ENCODE peak calls at places on chromosomes 13 and 19, in ten cellular contexts. M, J, H, U, E, O, K, V, N and P are unnamed samples.

GRCh38 chr19:23949611-23950010 is 34.9 kb downstream of the ZNF726 start:
- DNase-seq in M (no peak), J (no peak), H (no peak), U (no peak), E (no peak), O (no peak), K (no peak), V (no peak), N (no peak), P (no peak)

GRCh38 chr19:3618144-3618810 is 8.3 kb downstream of the CACTIN start:
- DNase-seq in M (peak; percentile 77), J (peak; percentile 38), H (peak; percentile 79), U (peak; percentile 29), E (peak; percentile 78), O (peak; percentile 61), K (peak; percentile 80), V (peak; percentile 66), N (peak; percentile 55), P (no peak)

GRCh38 chr13:108549989-108550388 is 79.4 kb upstream of the MYO16 start:
- DNase-seq in M (no peak), J (no peak), H (no peak), U (no peak), E (no peak), O (no peak), K (no peak), V (no peak), N (no peak), P (no peak)

GRCh38 chr13:23212621-23213020 is 31.8 kb downstream of the SGCG start:
- DNase-seq in M (no peak), J (no peak), H (no peak), U (no peak), E (no peak), O (no peak), K (no peak), V (no peak), N (no peak), P (no peak)

GRCh38 chr19:42497492-42498226 is 30.6 kb downstream of the CEACAM1 start:
- DNase-seq in M (peak; percentile 74), J (no peak), H (no peak), U (no peak), E (peak; percentile 67), O (no peak), K (no peak), V (no peak), N (peak; percentile 58), P (no peak)

GRCh38 chr19:15260939-15261338 is 28.7 kb upstream of the EPHX3 start:
- DNase-seq in M (no peak), J (no peak), H (no peak), U (no peak), E (no peak), O (no peak), K (no peak), V (no peak), N (no peak), P (no peak)

GRCh38 chr19:17515408-17516149 is 4.1 kb downstream of the PGLS start:
- DNase-seq in M (no peak), J (no peak), H (no peak), U (no peak), E (no peak), O (no peak), K (no peak), V (no peak), N (no peak), P (no peak)

GRCh38 chr13:42361701-42362100 is 89.7 kb downstream of the AKAP11 start:
- DNase-seq in M (no peak), J (peak; percentile 7), H (no peak), U (no peak), E (no peak), O (no peak), K (no peak), V (no peak), N (no peak), P (no peak)

GRCh38 chr19:47012620-47013019 is 7.0 kb upstream of the NPAS1 start:
- DNase-seq in M (no peak), J (no peak), H (no peak), U (no peak), E (no peak), O (no peak), K (no peak), V (no peak), N (no peak), P (no peak)

GRCh38 chr13:45516757-45517156 is 52.0 kb downstream of the COG3 start:
- DNase-seq in M (no peak), J (no peak), H (no peak), U (no peak), E (no peak), O (no peak), K (no peak), V (no peak), N (no peak), P (no peak)

GRCh38 chr19:38173324-38174041 is 50.5 kb downstream of the DPF1 start:
- DNase-seq in M (peak; percentile 84), J (peak; percentile 17), H (no peak), U (peak; percentile 36), E (no peak), O (no peak), K (no peak), V (no peak), N (peak; percentile 70), P (peak; percentile 72)

GRCh38 chr19:35789195-35789977 is 14.0 kb downstream of the ARHGAP33 start:
- DNase-seq in M (no peak), J (no peak), H (no peak), U (no peak), E (no peak), O (no peak), K (no peak), V (no peak), N (no peak), P (no peak)

GRCh38 chr13:100100115-100100879 is 11.4 kb downstream of the PCCA start:
- DNase-seq in M (no peak), J (peak; percentile 96), H (peak; percentile 9), U (peak; percentile 87), E (no peak), O (no peak), K (peak; percentile 80), V (peak; percentile 63), N (peak; percentile 59), P (no peak)

GRCh38 chr13:50222569-50223332 is 207.5 kb downstream of the KCNRG start:
- DNase-seq in M (peak; percentile 71), J (no peak), H (no peak), U (peak; percentile 68), E (peak; percentile 92), O (peak; percentile 62), K (no peak), V (peak; percentile 51), N (peak; percentile 52), P (no peak)

GRCh38 chr13:25738342-25738771 is 313.5 kb downstream of the SHISA2 start:
- DNase-seq in M (no peak), J (peak; percentile 11), H (no peak), U (no peak), E (no peak), O (no peak), K (no peak), V (no peak), N (peak; percentile 27), P (no peak)

GRCh38 chr13:25761041-25761440 is 290.8 kb downstream of the SHISA2 start:
- DNase-seq in M (no peak), J (no peak), H (no peak), U (no peak), E (no peak), O (no peak), K (no peak), V (no peak), N (no peak), P (no peak)

DNA sequence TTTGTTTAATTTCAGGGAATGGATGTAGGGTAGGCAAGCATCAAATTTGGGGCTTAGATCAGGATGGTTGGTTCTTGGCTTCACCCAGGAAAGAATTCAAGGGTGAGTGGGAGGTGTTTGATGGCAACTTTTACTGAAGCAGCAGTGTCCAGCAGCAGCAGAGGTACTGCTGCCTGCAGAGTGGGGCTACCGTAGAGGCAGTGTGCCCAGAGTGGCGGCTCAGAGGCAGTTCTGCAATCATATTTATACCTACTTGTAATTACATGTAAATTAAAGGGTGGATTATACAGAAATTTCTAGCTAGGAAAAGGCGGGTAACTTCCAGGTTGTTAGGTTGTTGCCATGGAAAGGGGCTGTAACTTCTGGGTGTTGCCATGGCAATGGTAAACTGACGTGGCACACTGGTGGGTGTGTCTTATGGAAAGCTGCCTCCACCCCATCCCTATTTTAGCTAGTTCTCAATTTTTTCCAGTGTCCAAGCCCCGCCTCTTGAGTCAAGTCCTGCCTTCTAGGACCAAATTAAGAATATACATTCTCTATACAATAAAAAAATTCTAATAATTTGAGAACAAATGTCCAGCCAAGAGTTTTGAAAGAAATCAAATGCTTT is 816.8 kb downstream of the DIAPH3 start:
- DNase-seq in M (no peak), J (no peak), H (no peak), U (no peak), E (no peak), O (no peak), K (no peak), V (no peak), N (peak; percentile 33), P (no peak)
- TF ChIP-seq POLR2A in M (no peak), J (no peak), H (no peak), U (no peak), E (no peak), O (no peak), K (no peak), V (no peak), N (no peak), P (no peak)

GRCh38 chr19:7729211-7729610 is 2.7 kb downstream of the CLEC4G start:
- DNase-seq in M (no peak), J (no peak), H (peak; percentile 18), U (no peak), E (peak; percentile 49), O (no peak), K (no peak), V (no peak), N (no peak), P (no peak)
- TF ChIP-seq CTCF in M (no peak), J (no peak), H (no peak), U (no peak), E (no peak), O (no peak), K (no peak), V (no peak), N (no peak), P (no peak)

GRCh38 chr13:71806885-71807284 is 60.1 kb downstream of the DACH1 start:
- DNase-seq in M (no peak), J (no peak), H (no peak), U (no peak), E (no peak), O (no peak), K (no peak), V (no peak), N (no peak), P (no peak)
- TF ChIP-seq POLR2A in M (no peak), J (no peak), H (no peak), U (no peak), E (no peak), O (no peak), K (no peak), V (no peak), N (no peak), P (no peak)

DNA sequence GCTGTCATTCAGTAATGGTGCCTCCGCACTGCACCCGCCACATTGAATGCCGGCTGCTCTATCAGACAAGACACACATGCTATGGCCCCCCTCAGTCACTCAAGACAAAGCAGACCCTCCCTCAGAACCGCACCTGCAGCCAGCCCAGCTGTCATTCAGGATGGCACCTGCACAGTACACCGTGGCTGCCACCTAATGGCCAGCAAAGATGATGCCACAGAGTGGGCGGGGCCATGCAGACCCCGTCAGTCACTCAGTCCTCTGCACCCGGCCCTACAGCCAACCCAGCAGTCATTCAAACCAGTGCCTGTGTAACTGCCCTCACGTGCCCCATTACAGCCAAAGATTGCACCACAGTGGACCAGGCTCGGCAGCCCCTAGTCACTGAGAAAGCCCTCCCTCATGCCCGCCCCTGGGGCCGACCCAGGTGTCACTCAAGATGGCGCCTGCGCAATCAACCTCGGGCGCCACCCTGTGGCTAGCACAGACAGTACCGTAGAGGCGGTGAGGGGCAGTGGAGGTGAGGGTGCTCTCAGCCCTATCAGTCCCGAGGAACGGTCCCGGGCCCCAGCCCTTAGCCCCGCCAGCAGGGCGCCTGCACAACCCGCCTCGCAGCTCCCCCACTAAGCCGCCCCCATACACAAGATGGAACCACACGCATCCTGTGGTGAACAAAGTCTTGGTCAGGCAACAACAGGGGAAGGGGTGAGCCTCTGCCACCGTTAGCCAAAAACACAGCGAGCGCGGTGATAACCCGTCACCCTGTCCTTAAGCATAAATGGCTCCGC is 2.4 kb downstream of the PEG3 start:
- DNase-seq in M (peak; percentile 46), J (no peak), H (no peak), U (no peak), E (peak; percentile 91), O (peak; percentile 37), K (peak; percentile 78), V (peak; percentile 77), N (peak; percentile 70), P (peak; percentile 25)
- TF ChIP-seq CTCF in M (no peak), J (no peak), H (no peak), U (no peak), E (peak; percentile 47), O (peak; percentile 51), K (peak; percentile 35), V (peak; percentile 49), N (peak; percentile 64), P (no peak)